ENCODE peak calls at places on chromosomes 16 and 17, in eight cellular contexts. Q is neural crest cell, I is HCT116, R is thyroid gland, K is WTC11, N is brain microvascular endothelial cell, U is heart right ventricle, Y is prostate gland. W is an unnamed sample.

GRCh38 chr16:27780468-27781194 is 230.7 kb downstream of the KATNIP start:
- DNase-seq in N (no peak), K (no peak), Y (no peak), R (no peak), I (no peak), U (no peak), Q (no peak), W (no peak)

GRCh38 chr16:52861614-52862022 is 191.1 kb downstream of the CHD9NB start:
- DNase-seq in N (peak), R (no peak), Q (peak), U (no peak), Y (no peak), I (peak), K (peak), W (no peak)

GRCh38 chr16:75341934-75342811 is 90.7 kb upstream of the BCAR1 start:
- DNase-seq in Q (no peak), Y (peak), U (no peak), K (no peak), N (peak), I (no peak), R (no peak), W (no peak)

GRCh38 chr16:48323783-48324775 is 61.1 kb downstream of the SIAH1 start:
- DNase-seq in I (no peak), K (no peak), Q (no peak), R (no peak), Y (no peak), U (no peak), N (no peak), W (no peak)

GRCh38 chr16:77434365-77435239 is at the start of gene ADAMTS18:
- DNase-seq in R (peak), Q (no peak), I (no peak), K (peak), Y (no peak), N (no peak), U (no peak), W (no peak)

GRCh38 chr16:49596119-49596518 is 222.5 kb downstream of the C16orf78 start:
- DNase-seq in U (peak), Y (no peak), N (peak), Q (no peak), K (no peak), R (no peak), I (no peak), W (peak)

GRCh38 chr17:78230996-78231931 is at the start of gene TMEM235:
- DNase-seq in I (no peak), U (no peak), K (no peak), Q (no peak), N (no peak), R (no peak), Y (no peak), W (no peak)

GRCh38 chr16:22018559-22018958 is 10.6 kb downstream of the MOSMO start:
- DNase-seq in I (no peak), N (no peak), U (no peak), Y (no peak), Q (no peak), K (no peak), R (no peak), W (no peak)

GRCh38 chr16:69188716-69189115 is 1.8 kb downstream of the SNTB2 start:
- DNase-seq in N (peak), K (no peak), U (no peak), Y (no peak), Q (no peak), I (no peak), R (no peak), W (no peak)

GRCh38 chr17:75442168-75443103 is 14.0 kb upstream of the TMEM94 start:
- DNase-seq in Y (no peak), U (no peak), R (no peak), I (no peak), Q (no peak), K (no peak), N (no peak), W (no peak)

GRCh38 chr16:24996301-24996700 is 18.9 kb downstream of the ARHGAP17 start:
- DNase-seq in R (no peak), Y (no peak), N (no peak), Q (no peak), U (no peak), K (no peak), I (no peak), W (no peak)

GRCh38 chr17:80649672-80650338 is 105.2 kb downstream of the RPTOR start:
- DNase-seq in U (peak), Q (peak), K (peak), N (peak), R (peak), I (peak), Y (no peak), W (no peak)

GRCh38 chr17:30291571-30292489 is at the start of gene BLMH:
- DNase-seq in R (peak), Q (peak), U (peak), Y (peak), I (no peak), N (peak), K (peak), W (peak)

GRCh38 chr16:52456368-52456767 is 90.6 kb downstream of the TOX3 start:
- DNase-seq in K (no peak), Y (no peak), N (no peak), R (no peak), I (no peak), Q (no peak), U (no peak), W (no peak)

GRCh38 chr16:10656618-10657017 is 38.1 kb downstream of the TEKT5 start:
- DNase-seq in I (no peak), R (no peak), K (no peak), N (no peak), Y (no peak), Q (no peak), U (no peak), W (no peak)

GRCh38 chr17:58200024-58200633 is 7.6 kb downstream of the EPX start:
- DNase-seq in R (peak), N (peak), U (no peak), Q (peak), I (peak), Y (peak), K (peak), W (no peak)

GRCh38 chr16:73483076-73483791 is 435.3 kb upstream of the ZFHX3 start:
- DNase-seq in R (no peak), Q (no peak), I (no peak), Y (no peak), N (no peak), K (peak), U (no peak), W (no peak)

GRCh38 chr17:8602679-8603078 is 27.8 kb downstream of the MYH10 start:
- DNase-seq in N (no peak), R (no peak), I (no peak), K (no peak), Y (no peak), Q (no peak), U (no peak), W (no peak)

GRCh38 chr16:79402356-79402755 is 198.2 kb downstream of the MAF start:
- DNase-seq in N (no peak), U (no peak), Y (no peak), R (peak), K (no peak), Q (no peak), I (no peak), W (no peak)

GRCh38 chr17:41500131-41500911 is 5.1 kb downstream of the KRT13 start:
- DNase-seq in Y (no peak), U (no peak), K (no peak), N (peak), R (no peak), Q (no peak), I (peak), W (no peak)

GRCh38 chr16:88558457-88559442 is 11.5 kb upstream of the ZC3H18 start:
- DNase-seq in Q (no peak), Y (peak), I (peak), K (peak), U (peak), R (peak), N (peak), W (no peak)

GRCh38 chr16:67964477-67965131 is 3.8 kb downstream of the SLC12A4 start:
- DNase-seq in N (no peak), R (no peak), K (no peak), U (no peak), I (no peak), Q (no peak), Y (no peak), W (no peak)

GRCh38 chr17:49063652-49064051 is 66.5 kb downstream of the IGF2BP1 start:
- DNase-seq in N (no peak), Q (no peak), Y (peak), R (peak), K (no peak), I (no peak), U (no peak), W (no peak)

GRCh38 chr17:80704894-80705293 is 160.3 kb downstream of the RPTOR start:
- DNase-seq in U (no peak), N (no peak), R (no peak), Q (no peak), I (no peak), Y (no peak), K (no peak), W (no peak)

GRCh38 chr16:87874639-87875472 is 5.5 kb upstream of the SLC7A5 start:
- DNase-seq in Q (no peak), R (no peak), N (no peak), U (no peak), Y (no peak), I (no peak), K (peak), W (no peak)

DNA sequence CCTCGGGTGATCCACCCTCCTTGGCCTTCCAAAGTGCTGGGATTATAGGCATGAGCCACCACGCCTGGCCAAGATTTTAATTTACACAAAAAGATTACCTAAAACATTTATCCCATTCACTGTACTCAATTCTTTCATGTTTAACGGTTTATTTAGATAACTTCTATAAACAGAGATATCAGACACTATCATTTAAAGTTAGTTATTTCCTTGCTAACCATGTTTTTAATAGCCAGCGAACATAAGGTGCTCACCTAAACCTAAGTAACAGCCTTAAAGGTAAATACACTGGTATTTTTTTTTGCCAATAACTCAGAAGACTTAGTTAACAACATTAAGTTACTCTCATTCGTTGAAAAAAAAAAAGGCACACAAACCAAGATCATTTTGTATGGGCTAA is 82.0 kb upstream of the C17orf78 start:
- DNase-seq in R (no peak), K (no peak), Y (no peak), U (no peak), I (no peak), Q (no peak), N (no peak), W (no peak)
- TF ChIP-seq CTCF in R (no peak), K (no peak), Y (no peak), U (no peak), I (no peak), Q (no peak), N (no peak), W (no peak)

DNA sequence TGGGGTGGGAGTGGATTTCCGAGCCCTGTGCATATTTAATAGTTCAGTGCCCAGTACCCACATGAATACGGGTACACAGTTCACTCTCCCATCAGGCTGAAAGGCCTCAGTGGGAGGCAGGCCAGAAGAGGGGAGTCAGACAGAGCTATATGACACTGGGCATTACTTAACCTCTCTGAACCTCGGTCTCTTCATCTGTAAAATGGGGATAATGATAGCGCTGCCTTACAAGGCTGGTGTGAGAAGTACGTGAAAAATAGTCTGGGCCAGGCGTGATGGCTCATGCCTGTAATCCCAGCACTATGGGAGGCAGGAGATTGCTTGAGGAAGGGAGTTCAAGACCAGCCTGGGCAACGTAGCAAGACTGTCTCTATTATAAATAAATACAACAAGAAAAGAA is 3.6 kb downstream of the GPRC5B start:
- DNase-seq in K (no peak), U (no peak), Y (no peak), Q (no peak), I (no peak), R (no peak), N (no peak), W (no peak)
- TF ChIP-seq CTCF in K (no peak), U (no peak), Y (no peak), Q (no peak), I (no peak), R (no peak), N (no peak), W (no peak)

GRCh38 chr17:55318081-55318480 is 53.3 kb downstream of the HLF start:
- DNase-seq in R (no peak), U (no peak), K (no peak), Y (no peak), I (no peak), Q (no peak), N (no peak), W (no peak)

GRCh38 chr17:55317284-55317683 is 52.5 kb downstream of the HLF start:
- DNase-seq in N (no peak), Q (no peak), K (no peak), I (no peak), R (no peak), Y (no peak), U (no peak), W (no peak)

GRCh38 chr17:55319933-55320593 is 55.3 kb downstream of the HLF start:
- DNase-seq in Q (no peak), Y (no peak), K (no peak), I (no peak), N (no peak), U (no peak), R (no peak), W (no peak)

GRCh38 chr17:55320594-55321506 is 56.1 kb downstream of the HLF start:
- DNase-seq in Y (peak), R (no peak), I (no peak), N (no peak), K (no peak), Q (no peak), U (no peak), W (no peak)

GRCh38 chr17:55318715-55319487 is 54.1 kb downstream of the HLF start:
- DNase-seq in N (no peak), Y (no peak), Q (no peak), K (no peak), R (no peak), I (no peak), U (no peak), W (no peak)
- TF ChIP-seq CTCF in N (no peak), Y (no peak), Q (no peak), K (no peak), R (no peak), I (no peak), U (no peak), W (no peak)

DNA sequence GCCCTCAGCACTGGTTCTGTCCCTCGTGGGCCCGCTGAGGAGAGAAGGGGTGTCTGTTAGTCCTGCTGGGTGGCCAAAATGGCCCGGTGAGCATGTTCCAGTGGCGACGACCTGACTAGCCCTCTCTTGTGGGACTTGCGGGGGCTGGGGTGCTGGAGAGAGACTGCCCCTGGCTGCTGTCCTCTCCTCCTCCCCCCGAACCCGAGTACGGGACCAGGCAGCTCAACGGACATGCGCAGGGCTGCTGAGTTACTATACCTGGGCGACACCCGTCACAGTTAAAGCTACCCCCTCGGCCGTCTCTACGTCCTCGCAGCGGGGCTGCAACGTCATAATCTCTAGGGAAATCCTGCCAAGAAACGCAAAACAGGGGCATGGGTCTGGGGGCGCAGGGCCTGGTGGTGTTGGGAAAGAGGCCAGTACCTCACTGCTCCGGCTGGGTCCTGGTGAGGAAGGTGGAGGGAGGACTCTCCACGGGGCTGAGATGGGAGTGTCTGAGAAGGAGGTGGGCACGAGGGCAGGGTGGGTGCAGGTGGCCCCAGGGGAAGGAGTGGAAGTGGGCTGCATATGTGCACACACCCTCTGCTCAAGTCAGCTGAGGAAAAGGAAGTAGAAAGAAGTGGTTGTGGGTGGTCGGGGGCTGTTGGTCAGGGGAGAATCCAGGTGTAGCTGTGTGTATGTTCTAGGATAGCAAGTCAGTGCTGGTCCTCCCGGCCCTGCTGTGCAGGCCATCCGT is 13.4 kb downstream of the FLOT2 start:
- DNase-seq in N (no peak), K (no peak), R (no peak), U (no peak), I (no peak), Q (no peak), Y (no peak), W (no peak)
- TF ChIP-seq CTCF in N (no peak), K (no peak), R (no peak), U (no peak), I (no peak), Q (no peak), Y (no peak), W (no peak)